ENCODE peak calls at places on chromosomes 5 and 9, in five cellular contexts. W is nephron progenitor cell; A is lung; L is lower lobe of right lung; N is activated T-cell treated with anti-CD3 and anti-CD28 coated beads, Interleukin-2, amount 50 U/mL, for 1 hour. Y is an unnamed sample.

GRCh38 chr9:136721339-136722092 is 9.1 kb downstream of the DIPK1B start:
- DNase-seq in N (no peak), A (no peak), L (no peak), W (no peak), Y (no peak)

GRCh38 chr9:108041551-108041950 is 552.0 kb upstream of the KLF4 start:
- DNase-seq in N (no peak), W (no peak), L (no peak), A (no peak), Y (peak; percentile 63)

GRCh38 chr5:73115399-73116051 is 4.8 kb upstream of the TMEM171 start:
- DNase-seq in W (no peak), L (no peak), N (no peak), A (no peak), Y (peak; percentile 93)

GRCh38 chr5:119879446-119879845 is 250.1 kb downstream of the FAM170A start:
- DNase-seq in A (no peak), L (no peak), N (no peak), W (no peak), Y (no peak)

GRCh38 chr5:124948062-124948753 is 201.8 kb upstream of the ZNF608 start:
- DNase-seq in W (no peak), A (peak; percentile 28), N (no peak), L (no peak), Y (no peak)

GRCh38 chr9:114666841-114667240 is 9.2 kb upstream of the TEX53 start:
- DNase-seq in W (no peak), A (no peak), N (no peak), L (no peak), Y (no peak)

GRCh38 chr9:93304574-93305496 is 120.9 kb downstream of the WNK2 start:
- DNase-seq in L (peak; percentile 47), A (no peak), W (peak; percentile 66), N (no peak), Y (peak; percentile 5)

GRCh38 chr9:130423272-130423671 is 21.5 kb upstream of the ASS1 start:
- DNase-seq in A (no peak), W (no peak), N (no peak), L (no peak), Y (no peak)

GRCh38 chr5:57491369-57491965 is 8.9 kb upstream of the ACTBL2 start:
- DNase-seq in A (no peak), L (no peak), N (no peak), W (no peak), Y (no peak)

GRCh38 chr9:117796681-117797080 is 92.5 kb downstream of the TLR4 start:
- DNase-seq in L (no peak), W (no peak), N (no peak), A (no peak), Y (peak; percentile 34)

GRCh38 chr5:157558089-157558595 is 17.4 kb downstream of the ADAM19 start:
- DNase-seq in N (no peak), A (no peak), W (no peak), L (no peak), Y (peak; percentile 65)

GRCh38 chr5:137696481-137696880 is 39.4 kb downstream of the KLHL3 start:
- DNase-seq in N (no peak), A (no peak), L (no peak), W (no peak), Y (no peak)

GRCh38 chr5:9930156-9930555 is 300.0 kb upstream of the TAS2R1 start:
- DNase-seq in W (no peak), L (no peak), A (no peak), N (no peak), Y (no peak)